ENCODE peak calls at places on chromosomes 4 and X, in ten cellular contexts. T is fibroblast of mammary gland, P is osteoblast, U is adrenal gland, Q is fibroblast of the aortic adventitia, K is tibial artery, N is kidney epithelial cell, J is ovary, M is K562, F is upper lobe of right lung. G is an unnamed sample.

GRCh38 chrX:153476628-153477027 is 6.3 kb upstream of the HAUS7 start:
- DNase-seq in U (no peak), M (no peak), Q (peak), F (no peak), J (peak), T (peak), K (peak), P (peak), N (no peak), G (no peak)

GRCh38 chr4:2262944-2263250 is 988 bp upstream of the MXD4 start:
- DNase-seq in J (no peak), N (no peak), K (no peak), P (no peak), F (no peak), M (no peak), T (no peak), Q (no peak), U (no peak), G (no peak)

GRCh38 chr4:2713337-2713736 is 42.8 kb downstream of the TNIP2 start:
- DNase-seq in P (no peak), T (no peak), K (no peak), J (no peak), U (peak), N (no peak), M (no peak), Q (no peak), F (no peak), G (no peak)

GRCh38 chr4:189059996-189060570 is 880.6 kb upstream of the FRG1 start:
- DNase-seq in N (no peak), M (no peak), K (no peak), P (no peak), U (no peak), Q (no peak), F (no peak), J (no peak), T (peak), G (no peak)

GRCh38 chr4:88320780-88321373 is 36.5 kb upstream of the PPM1K start:
- DNase-seq in M (no peak), T (no peak), J (no peak), F (peak), U (no peak), Q (peak), N (no peak), K (peak), P (peak), G (no peak)

GRCh38 chrX:108018659-108019381 is 26.0 kb upstream of the VSIG1 start:
- DNase-seq in T (no peak), N (no peak), F (no peak), K (no peak), Q (no peak), J (no peak), P (no peak), M (no peak), U (no peak), G (no peak)

GRCh38 chr4:10552591-10553280 is 95.5 kb upstream of the ZNF518B start:
- DNase-seq in J (no peak), F (no peak), Q (no peak), K (no peak), M (no peak), U (no peak), N (no peak), T (no peak), P (no peak), G (no peak)

GRCh38 chr4:3657917-3658913 is 108.0 kb upstream of the ADRA2C start:
- DNase-seq in T (peak), K (peak), Q (peak), N (no peak), F (no peak), P (peak), U (peak), M (no peak), J (peak), G (no peak)

GRCh38 chrX:154123241-154124219 is 20.5 kb upstream of the OPN1LW start:
- DNase-seq in Q (no peak), K (no peak), P (no peak), T (no peak), M (peak), J (no peak), U (peak), N (no peak), F (peak), G (no peak)

GRCh38 chr4:128810331-128810870 is 901 bp downstream of the JADE1 start:
- DNase-seq in U (peak), K (peak), M (peak), T (peak), F (no peak), N (no peak), J (peak), Q (no peak), P (peak), G (no peak)

GRCh38 chr4:5895287-5895686 is 2.4 kb upstream of the CRMP1 start:
- DNase-seq in K (no peak), M (no peak), P (peak), N (no peak), J (no peak), F (no peak), Q (peak), U (no peak), T (no peak), G (no peak)

GRCh38 chr4:5897674-5898073 is 4.8 kb upstream of the CRMP1 start:
- DNase-seq in Q (no peak), J (no peak), P (peak), N (no peak), U (no peak), F (no peak), K (no peak), M (no peak), T (no peak), G (no peak)

GRCh38 chr4:5900844-5901243 is 8.0 kb upstream of the CRMP1 start:
- DNase-seq in K (no peak), T (no peak), J (no peak), Q (no peak), P (no peak), M (no peak), U (no peak), N (no peak), F (no peak), G (no peak)

GRCh38 chr4:5899396-5899795 is 6.5 kb upstream of the CRMP1 start:
- DNase-seq in P (no peak), N (no peak), U (no peak), K (no peak), J (no peak), M (no peak), F (no peak), T (no peak), Q (no peak), G (no peak)

DNA sequence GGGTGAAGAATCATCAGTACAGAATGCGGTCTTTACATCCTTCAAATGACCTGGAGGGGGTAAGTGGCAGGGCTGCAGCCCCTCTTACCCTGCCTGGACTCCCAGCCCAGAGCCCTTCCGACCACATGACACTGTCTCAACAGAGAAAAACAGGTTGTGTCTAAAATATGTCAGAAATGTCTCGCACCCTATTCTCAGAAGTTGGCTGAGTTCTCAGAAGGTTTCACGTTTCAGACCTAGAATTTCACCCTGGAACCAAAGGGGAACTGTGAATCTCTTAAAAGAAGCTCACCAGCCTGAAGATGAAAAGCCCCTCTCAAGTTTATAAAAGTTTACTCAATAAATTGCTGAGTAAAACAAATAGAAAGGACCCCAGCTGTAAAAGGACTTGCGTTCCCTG is 7.0 kb upstream of the CRMP1 start:
- DNase-seq in K (no peak), T (no peak), U (no peak), J (no peak), Q (no peak), M (no peak), N (no peak), P (no peak), F (no peak), G (no peak)
- TF ChIP-seq CTCF in K (no peak), T (no peak), U (no peak), J (no peak), Q (no peak), M (no peak), N (no peak), P (no peak), F (no peak), G (no peak)

GRCh38 chr4:40340034-40340433 is 4.9 kb downstream of the CHRNA9 start:
- DNase-seq in M (no peak), J (no peak), Q (no peak), K (no peak), T (peak), U (no peak), F (no peak), P (peak), N (no peak), G (no peak)
- H3K4me3 ChIP-seq in M (no peak), J (no peak), Q (no peak), K (no peak), T (no peak), U (no peak), F (no peak), P (no peak), N (no peak), G (no peak)

DNA sequence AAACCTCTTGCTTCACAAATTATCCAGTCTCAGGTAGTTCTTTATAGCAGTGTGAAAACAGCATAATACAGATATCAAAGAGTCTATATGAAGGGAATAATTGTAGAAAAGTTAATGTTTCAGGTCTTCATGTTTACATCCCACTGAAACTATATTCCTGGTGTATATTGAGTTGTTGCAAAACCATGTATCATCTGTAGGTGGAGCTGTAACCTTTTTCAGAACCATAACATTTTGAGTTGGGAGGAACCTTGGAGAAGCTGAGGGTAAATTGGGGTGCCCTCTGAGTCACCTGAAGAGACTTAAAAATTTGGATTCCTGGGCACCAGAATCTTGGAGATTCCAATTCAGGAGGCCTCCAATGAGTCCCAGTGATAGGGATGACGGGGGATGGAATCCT is 51.9 kb upstream of the TAPT1 start:
- DNase-seq in F (no peak), P (no peak), Q (no peak), J (no peak), T (no peak), K (no peak), N (no peak), M (peak), U (no peak), G (no peak)
- TF ChIP-seq CTCF in F (peak), P (peak), Q (peak), J (no peak), T (peak), K (no peak), N (no peak), M (peak), U (no peak), G (peak)

DNA sequence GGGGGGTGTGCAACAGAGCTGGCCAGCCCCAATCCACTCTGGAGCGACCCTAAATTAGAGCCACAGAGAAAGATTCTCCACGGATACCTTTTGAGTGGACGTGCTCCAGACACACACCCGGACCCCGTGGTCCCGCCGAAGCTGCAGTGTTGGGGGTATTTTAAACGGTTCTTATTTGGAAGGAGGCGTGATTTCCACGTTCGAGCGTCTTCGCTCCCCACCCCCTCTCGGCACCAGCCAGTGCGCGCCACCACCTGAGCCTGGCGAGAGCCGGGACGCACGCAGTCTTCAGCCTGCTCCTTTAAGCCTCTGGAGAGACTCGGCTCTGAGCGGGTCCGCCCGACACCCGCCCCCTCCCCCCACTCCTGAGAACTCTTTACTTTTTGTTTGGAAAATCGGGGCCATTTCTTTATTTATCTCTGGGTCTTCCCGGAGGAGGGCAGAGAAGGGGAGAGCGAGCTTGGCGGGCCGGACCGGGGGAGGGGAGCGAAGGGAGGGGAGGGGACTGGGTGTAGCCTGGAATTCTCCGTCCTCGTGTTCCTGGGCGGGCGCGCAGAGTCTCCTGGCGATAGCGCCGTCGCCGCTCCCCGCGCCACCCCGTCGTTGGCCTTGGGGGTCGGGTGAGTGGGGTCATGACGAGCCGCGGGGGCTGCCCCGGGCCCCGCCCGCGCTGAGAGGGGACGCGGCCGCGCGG is 660 bp upstream of the PTCHD1 start:
- DNase-seq in Q (no peak), J (no peak), M (no peak), F (peak), T (no peak), P (peak), K (no peak), N (no peak), U (no peak), G (no peak)
- H3K4me3 ChIP-seq in Q (no peak), J (peak), M (no peak), F (peak), T (no peak), P (no peak), K (peak), N (peak), U (no peak), G (peak)

GRCh38 chr4:180150818-180151217 is 2092.4 kb upstream of the TENM3 start:
- DNase-seq in Q (no peak), T (no peak), M (no peak), P (no peak), K (no peak), U (no peak), N (no peak), J (no peak), F (no peak), G (no peak)
- TF ChIP-seq CTCF in Q (no peak), T (peak), M (no peak), P (no peak), K (no peak), U (peak), N (peak), J (no peak), F (peak), G (peak)

GRCh38 chr4:158523990-158524545 is 2.4 kb downstream of the RXFP1 start:
- DNase-seq in K (no peak), P (no peak), N (no peak), U (no peak), Q (no peak), F (no peak), T (no peak), J (no peak), M (no peak), G (peak)

GRCh38 chr4:158519226-158519625 is 2.5 kb upstream of the RXFP1 start:
- DNase-seq in N (no peak), F (no peak), K (no peak), M (no peak), P (no peak), U (no peak), J (no peak), T (no peak), Q (no peak), G (no peak)

GRCh38 chr4:158521490-158522111 is at the start of gene RXFP1:
- DNase-seq in K (no peak), P (peak), F (no peak), T (no peak), N (no peak), J (no peak), M (no peak), Q (peak), U (no peak), G (no peak)
- H3K4me3 ChIP-seq in K (no peak), P (no peak), F (peak), T (no peak), N (no peak), J (no peak), M (no peak), Q (peak), U (no peak), G (no peak)

GRCh38 chr4:11608992-11609391 is 180.3 kb upstream of the HS3ST1 start:
- DNase-seq in N (no peak), M (no peak), F (no peak), Q (no peak), J (no peak), P (no peak), K (no peak), T (no peak), U (no peak), G (no peak)

GRCh38 chr4:11614426-11614825 is 185.7 kb upstream of the HS3ST1 start:
- DNase-seq in Q (no peak), F (no peak), T (no peak), N (peak), M (no peak), K (no peak), P (no peak), J (no peak), U (no peak), G (peak)

GRCh38 chr4:11615601-11616000 is 186.9 kb upstream of the HS3ST1 start:
- DNase-seq in M (no peak), U (no peak), K (no peak), P (no peak), F (no peak), Q (peak), N (no peak), J (no peak), T (no peak), G (no peak)

GRCh38 chr4:11609751-11610150 is 181.1 kb upstream of the HS3ST1 start:
- DNase-seq in U (no peak), J (no peak), N (no peak), K (no peak), T (no peak), Q (no peak), F (no peak), M (no peak), P (no peak), G (no peak)

DNA sequence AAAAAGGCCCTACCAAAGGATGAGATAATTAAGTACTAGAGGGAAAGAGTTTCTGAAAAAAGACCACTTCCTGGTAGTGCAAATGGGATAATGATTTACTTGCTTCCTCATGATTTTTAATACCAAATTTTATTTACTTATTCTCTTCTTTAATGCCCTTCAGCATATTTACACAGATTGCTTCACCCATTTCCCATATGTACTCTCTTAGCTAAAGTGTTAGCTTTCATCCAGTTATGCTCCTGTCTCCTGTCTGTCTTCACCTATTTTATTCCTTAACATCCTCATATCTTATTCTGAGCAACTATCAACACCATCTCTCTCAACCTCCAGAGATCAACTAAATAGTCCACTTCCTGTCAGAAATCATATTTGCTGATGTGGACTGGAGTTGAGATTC is 183.2 kb upstream of the HS3ST1 start:
- DNase-seq in T (no peak), M (no peak), K (no peak), U (no peak), J (no peak), Q (no peak), F (no peak), N (no peak), P (no peak), G (no peak)
- TF ChIP-seq CTCF in T (no peak), M (no peak), K (no peak), U (no peak), J (no peak), Q (no peak), F (no peak), N (no peak), P (no peak), G (no peak)

GRCh38 chr4:143354990-143355389 is 18.3 kb downstream of the GAB1 start:
- DNase-seq in T (no peak), J (no peak), N (no peak), K (no peak), M (no peak), F (no peak), U (no peak), Q (no peak), P (no peak), G (no peak)
- H3K4me3 ChIP-seq in T (no peak), J (no peak), N (no peak), K (no peak), M (no peak), F (no peak), U (no peak), Q (no peak), P (no peak), G (no peak)

GRCh38 chr4:150265806-150266205 is 187.6 kb downstream of the DCLK2 start:
- DNase-seq in U (no peak), N (no peak), Q (no peak), M (no peak), F (no peak), J (no peak), P (no peak), K (no peak), T (no peak), G (no peak)

GRCh38 chr4:150262611-150263010 is 184.4 kb downstream of the DCLK2 start:
- DNase-seq in T (no peak), K (no peak), Q (no peak), N (no peak), J (no peak), F (no peak), M (no peak), P (no peak), U (no peak), G (no peak)

GRCh38 chr4:150264595-150265141 is 186.4 kb downstream of the DCLK2 start:
- DNase-seq in N (no peak), U (no peak), K (no peak), P (no peak), J (no peak), T (no peak), Q (no peak), F (no peak), M (no peak), G (no peak)

GRCh38 chr4:150268444-150268843 is 190.2 kb downstream of the DCLK2 start:
- DNase-seq in U (no peak), N (no peak), Q (no peak), M (no peak), P (no peak), T (peak), F (no peak), J (no peak), K (no peak), G (no peak)
- TF ChIP-seq CTCF in U (no peak), N (no peak), Q (no peak), M (no peak), P (no peak), T (no peak), F (no peak), J (no peak), K (no peak), G (no peak)

G was measured in epithelial cell of proximal tubule.